ENCODE peak calls at places on chromosomes 7 and 10, in six cellular contexts. U is spleen, F is GM23338, B is fibroblast of lung, K is mammary epithelial cell, A is tibial artery. T is an unnamed sample.

GRCh38 chr10:69848454-69848853 is 46.7 kb downstream of the COL13A1 start:
- DNase-seq in U (no peak), B (no peak), F (no peak), A (no peak), K (no peak), T (no peak)

GRCh38 chr10:89921422-89921821 is 220.0 kb downstream of the KIF20B start:
- DNase-seq in F (no peak), B (peak; percentile 91), A (no peak), K (peak; percentile 95), U (no peak), T (no peak)

GRCh38 chr10:24974978-24975377 is 22.6 kb upstream of the PRTFDC1 start:
- DNase-seq in F (no peak), K (no peak), U (no peak), B (peak; percentile 82), A (peak; percentile 74), T (peak; percentile 97)

GRCh38 chr7:97971990-97972943 is 17.7 kb downstream of the OCM2 start:
- DNase-seq in K (peak; percentile 65), U (peak; percentile 97), F (peak; percentile 71), A (peak; percentile 83), B (peak; percentile 69), T (peak; percentile 75)

GRCh38 chr10:121527690-121528089 is 70.6 kb downstream of the FGFR2 start:
- DNase-seq in U (no peak), A (no peak), B (peak; percentile 89), K (peak; percentile 48), F (no peak), T (peak; percentile 57)

GRCh38 chr7:67105382-67105781 is 108.7 kb downstream of the TYW1 start:
- DNase-seq in A (no peak), K (peak; percentile 14), F (no peak), B (peak; percentile 60), U (no peak), T (no peak)

GRCh38 chr7:20539201-20539600 is 76.3 kb upstream of the ABCB5 start:
- DNase-seq in F (peak; percentile 84), K (no peak), U (no peak), B (peak; percentile 17), A (no peak), T (no peak)

GRCh38 chr10:67666416-67667043 is 29.5 kb downstream of the CTNNA3 start:
- DNase-seq in A (no peak), U (no peak), F (peak; percentile 50), K (peak; percentile 6), B (peak; percentile 11), T (peak; percentile 18)

GRCh38 chr7:37411444-37412034 is 37.1 kb downstream of the ELMO1 start:
- DNase-seq in A (no peak), U (no peak), K (no peak), B (no peak), F (no peak), T (no peak)

GRCh38 chr7:30702200-30702599 is 19.9 kb upstream of the CRHR2 start:
- DNase-seq in B (no peak), A (no peak), K (no peak), U (peak; percentile 43), F (no peak), T (no peak)

GRCh38 chr7:149431486-149432120 is 29.3 kb downstream of the ZNF777 start:
- DNase-seq in A (no peak), F (peak; percentile 77), U (no peak), K (no peak), B (no peak), T (no peak)

GRCh38 chr10:29142516-29143314 is 146.2 kb upstream of the LYZL1 start:
- DNase-seq in B (no peak), F (peak; percentile 72), K (no peak), A (no peak), U (no peak), T (peak; percentile 28)

GRCh38 chr10:80351220-80351619 is 5.3 kb downstream of the DYDC1 start:
- DNase-seq in K (no peak), U (no peak), A (no peak), B (no peak), F (no peak), T (no peak)

GRCh38 chr7:191105-192034 is 1.0 kb upstream of the FAM20C start:
- DNase-seq in B (peak; percentile 95), A (peak; percentile 78), F (no peak), K (peak; percentile 75), U (no peak), T (peak; percentile 89)

GRCh38 chr10:35424680-35425285 is 88.5 kb downstream of the CCNY start:
- DNase-seq in F (no peak), K (no peak), B (no peak), U (no peak), A (no peak), T (no peak)
- H3K4me1 ChIP-seq in F (peaks cover 54% of the 10 kb centered on the region), K (peaks cover 45% of the 10 kb centered on the region), B (peaks cover 26% of the 10 kb centered on the region), U (peaks cover 67% of the 10 kb centered on the region), A (peaks cover 65% of the 10 kb centered on the region), T (peaks cover 47% of the 10 kb centered on the region)

GRCh38 chr10:114095676-114096331 is 52.1 kb downstream of the ADRB1 start:
- DNase-seq in U (no peak), A (no peak), F (no peak), K (no peak), B (no peak), T (no peak)

GRCh38 chr10:114096864-114097263 is 53.2 kb downstream of the ADRB1 start:
- DNase-seq in K (no peak), U (no peak), B (no peak), A (no peak), F (no peak), T (no peak)

DNA sequence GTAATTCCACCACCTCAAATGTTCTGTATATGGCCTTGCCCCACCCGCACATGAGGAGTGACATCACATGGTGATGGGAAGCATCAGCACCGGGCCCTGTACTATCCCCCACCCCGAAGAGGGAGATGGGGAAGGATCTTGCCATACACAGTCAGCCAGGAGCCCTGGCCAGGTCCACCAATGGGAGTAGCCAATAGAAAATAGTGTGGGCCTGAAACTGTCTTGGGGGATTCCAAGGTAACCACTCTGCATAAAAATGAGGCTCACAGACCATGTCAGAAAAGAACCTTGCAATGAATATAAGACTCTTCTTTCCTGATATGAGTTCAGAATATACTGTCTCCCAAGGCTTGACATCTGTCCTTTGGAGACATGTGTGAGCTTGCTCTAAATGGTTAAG is 51.1 kb downstream of the ADRB1 start:
- DNase-seq in K (no peak), F (no peak), B (no peak), U (no peak), A (no peak), T (no peak)
- H3K4me1 ChIP-seq in K (no peaks in the 10 kb centered on the region), F (no peaks in the 10 kb centered on the region), B (no peaks in the 10 kb centered on the region), U (peaks cover 30% of the 10 kb centered on the region), A (peaks cover 12% of the 10 kb centered on the region), T (no peaks in the 10 kb centered on the region)

GRCh38 chr10:2572611-2573010 is 494.7 kb upstream of the PFKP start:
- DNase-seq in A (no peak), U (no peak), K (no peak), B (no peak), F (no peak), T (peak; percentile 37)
- H3K4me1 ChIP-seq in A (no peaks in the 10 kb centered on the region), U (no peaks in the 10 kb centered on the region), K (no peaks in the 10 kb centered on the region), B (no peaks in the 10 kb centered on the region), F (peaks cover 24% of the 10 kb centered on the region), T (no peaks in the 10 kb centered on the region)

GRCh38 chr7:50355817-50356178 is 51.3 kb downstream of the IKZF1 start:
- DNase-seq in A (no peak), U (no peak), K (no peak), B (no peak), F (peak; percentile 32), T (no peak)

GRCh38 chr7:50357346-50357745 is 52.8 kb downstream of the IKZF1 start:
- DNase-seq in F (no peak), B (no peak), U (no peak), A (no peak), K (no peak), T (no peak)

GRCh38 chr7:50356212-50356944 is 51.9 kb downstream of the IKZF1 start:
- DNase-seq in B (no peak), A (peak; percentile 73), F (no peak), K (no peak), U (peak; percentile 85), T (no peak)

GRCh38 chr7:50358306-50358705 is 53.8 kb downstream of the IKZF1 start:
- DNase-seq in B (no peak), K (no peak), F (no peak), A (no peak), U (no peak), T (no peak)

GRCh38 chr7:50356945-50357268 is 52.4 kb downstream of the IKZF1 start:
- DNase-seq in B (no peak), A (no peak), U (no peak), K (no peak), F (no peak), T (no peak)
- H3K4me1 ChIP-seq in B (no peaks in the 10 kb centered on the region), A (no peaks in the 10 kb centered on the region), U (peaks cover 99% of the 10 kb centered on the region), K (no peaks in the 10 kb centered on the region), F (no peaks in the 10 kb centered on the region), T (peaks cover 2% of the 10 kb centered on the region)

DNA sequence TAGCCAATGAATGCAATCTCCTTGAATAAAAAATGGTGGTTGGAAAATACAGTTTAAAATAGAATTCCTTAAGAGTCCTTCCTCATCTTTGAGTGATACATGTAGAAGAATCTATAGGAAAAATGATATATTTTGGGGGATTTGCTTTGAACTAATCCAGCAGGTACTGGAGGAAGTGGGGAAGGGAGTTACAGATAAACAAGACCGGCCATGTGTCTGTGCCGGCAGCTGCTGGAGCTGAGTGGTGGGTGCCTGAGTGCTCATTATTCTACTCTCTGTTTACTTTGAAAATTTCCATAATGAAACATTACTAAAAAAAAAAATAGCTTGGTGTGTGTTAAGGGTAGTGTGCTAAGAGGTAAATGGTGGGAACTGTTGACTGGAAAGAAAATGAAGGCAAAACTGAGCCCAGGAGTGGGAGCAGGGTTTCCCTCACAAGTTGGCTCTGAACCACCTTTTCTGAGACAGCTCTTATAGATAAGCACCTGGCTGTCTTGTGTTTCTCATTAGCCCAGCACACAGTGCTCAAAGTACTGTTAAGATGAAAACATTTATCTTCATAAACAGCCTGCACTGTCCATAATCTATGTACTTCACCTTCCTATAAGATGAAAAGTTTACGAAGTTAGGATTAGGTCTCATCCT is 50.6 kb downstream of the PARD3 start:
- DNase-seq in A (no peak), B (no peak), U (no peak), F (no peak), K (no peak), T (no peak)
- H3K4me1 ChIP-seq in A (peaks cover 18% of the 10 kb centered on the region), B (no peaks in the 10 kb centered on the region), U (peaks cover 5% of the 10 kb centered on the region), F (peaks cover 49% of the 10 kb centered on the region), K (peaks cover 36% of the 10 kb centered on the region), T (peaks cover 52% of the 10 kb centered on the region)

DNA sequence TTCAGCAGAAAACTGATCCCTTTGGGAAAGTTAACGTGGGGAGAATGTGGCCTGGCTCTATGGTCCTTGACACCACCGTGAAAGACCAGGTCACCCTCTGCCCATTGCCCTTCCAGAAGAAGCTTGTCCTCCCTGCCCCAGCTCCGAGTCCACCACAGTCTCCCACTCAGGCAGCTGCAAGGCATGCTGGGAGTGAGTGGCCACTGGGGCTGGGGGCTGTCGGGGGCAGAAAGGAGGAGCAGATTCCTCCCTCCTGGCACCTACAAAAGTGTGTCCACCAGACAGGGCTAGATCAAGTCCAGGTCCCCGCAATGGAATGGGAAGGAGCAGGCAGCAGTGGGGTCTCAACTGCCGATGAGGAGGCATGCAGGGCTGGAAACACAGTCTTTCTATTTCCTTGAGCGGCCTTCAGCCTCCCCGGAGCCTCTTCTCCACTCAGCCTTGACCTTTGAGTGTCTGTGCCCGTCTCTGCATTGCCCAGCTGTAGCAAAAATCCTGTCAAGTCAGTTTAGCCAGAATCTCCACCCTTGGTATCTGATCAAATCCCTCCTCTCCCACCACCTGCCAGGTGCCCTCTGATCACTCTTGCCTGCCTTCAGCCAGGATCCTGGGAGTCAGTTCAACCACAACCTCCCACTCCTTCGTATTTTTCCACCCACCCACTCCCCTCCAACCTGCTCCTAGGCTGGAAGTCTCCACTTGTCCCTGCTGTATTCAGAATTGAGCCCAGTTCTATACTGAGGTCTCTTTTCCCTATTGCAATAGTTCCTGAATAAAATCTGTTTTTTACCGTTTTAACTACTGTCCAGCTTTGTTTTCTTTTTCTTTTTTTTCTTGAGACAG is 6.9 kb upstream of the ZNF316 start:
- DNase-seq in F (no peak), B (no peak), K (no peak), U (no peak), A (no peak), T (no peak)
- H3K4me1 ChIP-seq in F (no peaks in the 10 kb centered on the region), B (no peaks in the 10 kb centered on the region), K (peaks cover 9% of the 10 kb centered on the region), U (peaks cover 2% of the 10 kb centered on the region), A (no peaks in the 10 kb centered on the region), T (no peaks in the 10 kb centered on the region)

GRCh38 chr7:119900996-119901395 is 372.0 kb upstream of the KCND2 start:
- DNase-seq in K (no peak), A (no peak), F (peak; percentile 3), U (no peak), B (peak; percentile 1), T (peak; percentile 3)
- H3K4me1 ChIP-seq in K (no peaks in the 10 kb centered on the region), A (no peaks in the 10 kb centered on the region), F (no peaks in the 10 kb centered on the region), U (no peaks in the 10 kb centered on the region), B (no peaks in the 10 kb centered on the region), T (no peaks in the 10 kb centered on the region)